ENCODE peak calls at places on chromosome 1, in eight cellular contexts. F is aorta; B is CD8-positive, alpha-beta memory T cell; Y is Panc1; R is SJSA1; D is body of pancreas; I is AG04450; L is CD4-positive, alpha-beta T cell. W is an unnamed sample.
A peak's percentile ranks its signal among the peaks of the same experiment; 100 is the strongest.

GRCh38 chr1:151288502-151288901 is 6.4 kb downstream of the ZNF687 start:
- DNase-seq in R (no peak), F (no peak), L (no peak), I (no peak), D (no peak), Y (no peak), B (no peak), W (no peak)

GRCh38 chr1:116258668-116259419 is 114.2 kb upstream of the ATP1A1 start:
- DNase-seq in D (no peak), F (no peak), Y (no peak), L (no peak), I (no peak), R (no peak), B (no peak), W (no peak)

GRCh38 chr1:236495359-236496120 is 28.2 kb upstream of the LGALS8 start:
- DNase-seq in R (no peak), D (no peak), Y (no peak), I (no peak), L (no peak), B (no peak), F (no peak), W (no peak)

GRCh38 chr1:109079240-109079622 is 3.4 kb upstream of the TAF13 start:
- DNase-seq in I (no peak), L (no peak), Y (no peak), R (no peak), B (no peak), F (no peak), D (no peak), W (no peak)

GRCh38 chr1:226939439-226940028 is 560 bp upstream of the COQ8A start:
- DNase-seq in R (no peak), F (peak; percentile 82), B (peak; percentile 55), D (peak; percentile 73), L (peak; percentile 58), Y (no peak), I (no peak), W (peak; percentile 51)

GRCh38 chr1:226063362-226064167 is 1.0 kb downstream of the H3-3A start:
- DNase-seq in Y (no peak), B (peak; percentile 24), D (peak; percentile 56), R (peak; percentile 64), L (peak; percentile 32), F (peak; percentile 68), I (no peak), W (peak; percentile 31)

GRCh38 chr1:172416482-172417035 is 3.9 kb upstream of the C1orf105 start:
- DNase-seq in B (no peak), F (no peak), R (no peak), L (no peak), I (no peak), Y (no peak), D (no peak), W (no peak)

GRCh38 chr1:181089017-181089776 is 697 bp downstream of the IER5 start:
- DNase-seq in B (peak; percentile 12), Y (no peak), D (peak; percentile 41), R (no peak), L (no peak), I (no peak), F (peak; percentile 67), W (peak; percentile 22)

GRCh38 chr1:22176258-22176657 is 33.4 kb upstream of the WNT4 start:
- DNase-seq in B (no peak), Y (no peak), R (no peak), F (no peak), I (no peak), L (no peak), D (no peak), W (no peak)

GRCh38 chr1:155555915-155556314 is 6.7 kb downstream of the ASH1L start:
- DNase-seq in F (no peak), Y (no peak), B (no peak), I (no peak), R (no peak), D (no peak), L (no peak), W (no peak)

DNA sequence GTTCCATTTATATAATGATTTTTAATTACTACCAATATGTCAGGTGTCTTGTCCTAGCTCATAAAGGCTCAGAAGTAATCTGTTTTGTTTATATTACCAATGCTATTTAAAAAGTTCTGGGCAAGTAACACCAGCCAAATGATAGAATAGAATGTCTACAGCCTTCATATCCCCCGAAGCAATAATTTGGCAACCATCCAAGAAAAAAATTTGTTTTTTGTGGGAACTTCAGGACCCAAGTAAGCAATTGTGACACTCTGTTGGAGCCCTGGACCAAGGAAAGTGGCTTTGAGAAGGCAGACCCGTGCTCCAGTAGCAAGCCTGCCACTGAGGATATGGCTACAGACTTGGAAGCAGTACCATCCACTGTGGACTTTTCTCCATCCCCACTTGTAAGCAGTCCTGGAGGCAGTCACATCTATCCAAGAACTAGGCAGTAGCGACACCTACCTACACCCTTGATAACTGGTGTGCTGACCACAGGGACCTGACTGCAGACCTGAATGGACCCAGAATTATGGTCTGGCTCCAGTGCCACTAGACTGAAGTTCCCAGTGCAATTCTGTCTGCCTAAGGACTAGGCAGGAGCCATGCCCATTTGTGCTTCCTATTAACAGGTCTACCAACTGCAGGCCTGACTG is 870.7 kb upstream of the ADGRL2 start:
- DNase-seq in Y (no peak), I (no peak), D (no peak), B (no peak), L (no peak), R (no peak), F (no peak), W (no peak)
- H3K9me3 ChIP-seq in Y (no peaks in the 10 kb centered on the region), I (no peaks in the 10 kb centered on the region), D (no peaks in the 10 kb centered on the region), B (no peaks in the 10 kb centered on the region), L (peaks cover 15% of the 10 kb centered on the region), R (peaks cover 9% of the 10 kb centered on the region), F (peaks cover 2% of the 10 kb centered on the region), W (no peaks in the 10 kb centered on the region)

DNA sequence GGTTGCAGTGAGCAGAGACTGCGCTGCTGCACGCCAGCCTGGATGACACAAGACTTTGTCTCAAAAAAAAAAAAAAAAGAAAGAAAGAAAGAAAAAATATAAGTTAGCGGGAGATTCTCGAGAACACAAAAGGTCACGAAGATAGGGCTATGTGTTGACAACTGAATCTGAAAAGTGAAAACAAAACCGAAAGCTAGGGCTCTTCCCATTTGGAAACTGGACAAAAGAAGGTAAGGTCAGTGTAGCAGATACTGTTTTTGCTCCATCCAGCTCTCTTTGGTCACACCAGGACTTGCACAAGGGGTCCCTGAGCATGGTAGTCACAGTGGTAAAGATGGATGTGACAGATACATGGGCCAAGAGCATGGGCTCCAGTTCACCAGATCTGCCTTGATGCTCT is 60.4 kb upstream of the MAP10 start:
- DNase-seq in R (no peak), Y (no peak), D (no peak), B (no peak), L (no peak), I (no peak), F (no peak), W (no peak)
- H3K9me3 ChIP-seq in R (no peaks in the 10 kb centered on the region), Y (peaks cover 8% of the 10 kb centered on the region), D (no peaks in the 10 kb centered on the region), B (peaks cover 6% of the 10 kb centered on the region), L (peaks cover 17% of the 10 kb centered on the region), I (peaks cover 31% of the 10 kb centered on the region), F (peaks cover 12% of the 10 kb centered on the region), W (no peaks in the 10 kb centered on the region)

DNA sequence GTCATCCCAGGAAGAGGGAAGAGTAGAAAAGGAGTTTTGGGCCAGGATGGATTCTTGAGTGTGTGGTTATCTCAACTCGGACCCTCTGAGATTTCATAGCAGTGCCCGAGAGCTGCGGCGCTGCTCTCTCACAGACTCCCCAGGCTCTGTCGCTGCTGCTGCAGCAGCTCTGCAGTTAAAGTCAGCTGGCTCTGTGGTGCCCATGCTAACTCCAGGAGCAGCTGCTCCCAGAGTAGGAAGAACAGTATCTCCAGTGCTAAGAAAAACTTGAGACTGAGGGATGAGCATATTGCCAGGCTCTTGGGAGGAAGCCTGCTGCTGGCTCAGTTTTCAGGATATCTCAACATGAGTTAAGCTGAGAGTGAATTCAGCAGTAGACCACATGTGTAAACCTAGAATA is 4.4 kb downstream of the LCE2D start:
- DNase-seq in I (no peak), B (no peak), R (no peak), L (no peak), D (no peak), Y (no peak), F (no peak), W (no peak)
- H3K9me3 ChIP-seq in I (peaks cover 7% of the 10 kb centered on the region), B (no peaks in the 10 kb centered on the region), R (no peaks in the 10 kb centered on the region), L (no peaks in the 10 kb centered on the region), D (no peaks in the 10 kb centered on the region), Y (no peaks in the 10 kb centered on the region), F (no peaks in the 10 kb centered on the region), W (no peaks in the 10 kb centered on the region)

DNA sequence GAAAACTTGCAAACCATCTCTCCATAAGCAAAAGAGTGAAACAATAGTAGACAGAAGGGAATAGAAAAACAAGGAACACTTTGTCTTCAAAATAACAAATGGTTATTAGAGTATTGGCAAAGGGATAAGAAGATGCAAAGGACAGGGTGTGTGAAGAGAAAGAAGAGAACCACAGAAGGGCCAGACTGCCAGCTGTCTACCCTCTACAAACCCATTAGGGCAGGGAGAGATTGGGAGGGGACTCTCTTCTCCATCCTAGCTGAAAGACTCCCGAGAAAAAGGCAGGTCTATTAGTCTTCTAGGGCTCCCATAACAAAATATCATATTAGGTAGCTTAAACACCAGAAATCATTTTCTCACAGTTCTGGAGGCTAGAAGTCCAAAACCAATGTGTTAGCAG is 292.8 kb downstream of the PTBP2 start:
- DNase-seq in D (no peak), F (no peak), I (no peak), Y (no peak), B (no peak), R (no peak), L (no peak), W (no peak)
- H3K9me3 ChIP-seq in D (no peaks in the 10 kb centered on the region), F (no peaks in the 10 kb centered on the region), I (no peaks in the 10 kb centered on the region), Y (no peaks in the 10 kb centered on the region), B (no peaks in the 10 kb centered on the region), R (no peaks in the 10 kb centered on the region), L (no peaks in the 10 kb centered on the region), W (no peaks in the 10 kb centered on the region)

DNA sequence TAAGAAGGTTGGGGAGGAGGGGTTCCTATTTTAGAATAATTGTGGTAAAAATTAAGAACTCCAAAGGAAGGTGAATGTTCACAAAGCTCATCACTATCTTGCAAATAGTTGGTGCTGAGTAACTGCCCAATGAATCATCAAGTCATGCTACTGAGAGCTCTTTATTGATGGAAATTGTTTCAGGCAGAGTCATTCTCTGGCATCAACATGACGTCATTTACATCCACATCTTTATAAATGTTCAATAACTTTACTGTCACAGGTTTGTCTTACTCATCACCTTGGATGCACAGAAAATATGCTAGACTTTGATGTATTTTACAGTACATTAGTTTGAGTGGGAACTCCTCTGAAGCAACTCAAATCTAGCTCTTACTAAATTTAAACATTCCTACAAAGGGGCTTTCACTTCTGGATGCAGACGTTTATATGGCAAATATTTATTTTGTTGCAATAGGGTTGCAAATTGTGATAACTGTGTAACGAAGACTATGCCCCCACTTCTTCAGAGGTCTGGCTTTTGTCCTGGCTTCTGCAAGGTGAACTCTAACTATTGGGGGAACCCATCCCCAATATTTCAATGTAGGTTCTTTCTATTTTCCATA is 273.7 kb upstream of the AJAP1 start:
- DNase-seq in R (no peak), B (no peak), F (no peak), I (no peak), D (no peak), Y (no peak), L (no peak), W (no peak)
- H3K9me3 ChIP-seq in R (peaks cover 15% of the 10 kb centered on the region), B (no peaks in the 10 kb centered on the region), F (no peaks in the 10 kb centered on the region), I (peaks cover 52% of the 10 kb centered on the region), D (no peaks in the 10 kb centered on the region), Y (no peaks in the 10 kb centered on the region), L (peaks cover 12% of the 10 kb centered on the region), W (peaks cover 3% of the 10 kb centered on the region)